ENCODE peak calls at places on chromosomes 1 and 21, in nine cellular contexts. Q, P, U, Y, S, I, V, H and K are unnamed samples. For H3K36me3, the result is how much of the 10 kb centered on the place peaks cover.

GRCh38 chr1:46493316-46494032 is 3.8 kb downstream of the DMBX1 start:
- DNase-seq in Q (no peak), P (no peak), U (no peak), Y (no peak), S (no peak), I (no peak), V (no peak), H (no peak), K (no peak)

GRCh38 chr21:43639470-43640178 is 19.7 kb downstream of the HSF2BP start:
- DNase-seq in Q (no peak), P (no peak), U (peak), Y (peak), S (no peak), I (no peak), V (no peak), H (no peak), K (peak)

GRCh38 chr21:42151148-42152074 is 67.5 kb upstream of the ABCG1 start:
- DNase-seq in Q (no peak), P (no peak), U (no peak), Y (no peak), S (peak), I (no peak), V (no peak), H (no peak), K (no peak)

GRCh38 chr1:51422367-51423097 is 92.2 kb upstream of the TTC39A start:
- DNase-seq in Q (peak), P (no peak), U (no peak), Y (no peak), S (no peak), I (no peak), V (no peak), H (no peak), K (no peak)

GRCh38 chr1:28313710-28314510 is 14.9 kb upstream of the MED18 start:
- DNase-seq in Q (no peak), P (peak), U (peak), Y (peak), S (peak), I (no peak), V (no peak), H (no peak), K (peak)

GRCh38 chr1:180494370-180494769 is 8.0 kb downstream of the ACBD6 start:
- DNase-seq in Q (no peak), P (no peak), U (no peak), Y (no peak), S (no peak), I (no peak), V (no peak), H (no peak), K (no peak)

GRCh38 chr1:202968895-202969295 is 1.8 kb upstream of the CYB5R1 start:
- DNase-seq in Q (peak), P (peak), U (peak), Y (peak), S (no peak), I (peak), V (no peak), H (no peak), K (peak)

GRCh38 chr1:243968413-243968812 is 82.7 kb upstream of the ZBTB18 start:
- DNase-seq in Q (peak), P (no peak), U (peak), Y (no peak), S (no peak), I (no peak), V (no peak), H (no peak), K (no peak)

GRCh38 chr1:5430911-5431310 is 561.3 kb downstream of the NPHP4 start:
- DNase-seq in Q (no peak), P (no peak), U (no peak), Y (no peak), S (no peak), I (no peak), V (no peak), H (no peak), K (no peak)

GRCh38 chr21:37047079-37047478 is 25.8 kb downstream of the PIGP start:
- DNase-seq in Q (no peak), P (peak), U (no peak), Y (peak), S (no peak), I (no peak), V (no peak), H (no peak), K (peak)

GRCh38 chr1:99456536-99456935 is 189.4 kb upstream of the PALMD start:
- DNase-seq in Q (no peak), P (no peak), U (peak), Y (peak), S (no peak), I (no peak), V (no peak), H (no peak), K (no peak)

GRCh38 chr1:94926365-94926914 is 470 bp downstream of the CNN3 start:
- DNase-seq in Q (peak), P (peak), U (peak), Y (peak), S (peak), I (no peak), V (no peak), H (no peak), K (no peak)

GRCh38 chr1:154459044-154459443 is 43.0 kb upstream of the TDRD10 start:
- DNase-seq in Q (no peak), P (no peak), U (no peak), Y (no peak), S (no peak), I (no peak), V (no peak), H (no peak), K (no peak)

GRCh38 chr1:161117681-161118581 is at the start of the genes NIT1 and PFDN2:
- DNase-seq in Q (peak), P (peak), U (peak), Y (peak), S (peak), I (peak), V (peak), H (peak), K (peak)

GRCh38 chr21:26756491-26757159 is 88.6 kb downstream of the ADAMTS1 start:
- DNase-seq in Q (no peak), P (no peak), U (peak), Y (peak), S (no peak), I (no peak), V (no peak), H (no peak), K (no peak)

GRCh38 chr21:44064852-44065403 is 42.3 kb upstream of the PWP2 start:
- DNase-seq in Q (no peak), P (no peak), U (no peak), Y (no peak), S (no peak), I (no peak), V (no peak), H (no peak), K (no peak)

GRCh38 chr1:218345673-218346390 is 696 bp downstream of the TGFB2 start:
- DNase-seq in Q (peak), P (peak), U (peak), Y (peak), S (peak), I (peak), V (no peak), H (no peak), K (peak)

GRCh38 chr1:209202826-209203439 is 380.6 kb upstream of the CAMK1G start:
- DNase-seq in Q (peak), P (no peak), U (peak), Y (peak), S (no peak), I (peak), V (no peak), H (no peak), K (peak)

GRCh38 chr1:2316451-2316940 is 74.9 kb downstream of the MORN1 start:
- DNase-seq in Q (no peak), P (no peak), U (peak), Y (peak), S (no peak), I (no peak), V (no peak), H (no peak), K (no peak)

GRCh38 chr1:14987829-14988603 is 165.5 kb upstream of the TMEM51 start:
- DNase-seq in Q (no peak), P (no peak), U (no peak), Y (no peak), S (no peak), I (no peak), V (no peak), H (no peak), K (no peak)

GRCh38 chr1:91872560-91873081 is 13.3 kb downstream of the TGFBR3 start:
- DNase-seq in Q (no peak), P (no peak), U (peak), Y (peak), S (no peak), I (no peak), V (no peak), H (no peak), K (peak)

GRCh38 chr1:36239941-36240637 is 15.8 kb downstream of the THRAP3 start:
- DNase-seq in Q (no peak), P (no peak), U (no peak), Y (no peak), S (no peak), I (no peak), V (no peak), H (no peak), K (no peak)

DNA sequence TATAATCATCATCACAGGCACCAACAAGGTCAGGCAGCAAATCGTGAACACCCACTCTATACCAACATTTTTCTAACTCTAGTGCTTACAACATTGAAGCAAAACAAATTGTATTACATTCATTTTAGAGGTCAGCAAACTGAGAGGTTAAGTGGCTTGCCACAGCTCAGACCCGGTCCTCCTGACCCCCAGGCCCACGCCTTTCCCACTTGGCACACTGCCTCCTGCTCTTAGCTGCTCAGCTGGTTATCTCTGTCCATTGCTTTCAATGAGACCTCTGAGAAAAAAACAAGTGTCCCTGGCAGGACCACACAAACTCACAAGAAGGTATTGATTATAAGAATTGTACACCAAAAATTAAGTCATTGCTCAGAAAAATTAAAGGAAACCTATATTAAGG is 31.9 kb downstream of the LRRC52 start:
- DNase-seq in Q (no peak), P (no peak), U (no peak), Y (no peak), S (no peak), I (no peak), V (no peak), H (no peak), K (no peak)
- TF ChIP-seq CTCF in Q (no peak), P (no peak), U (no peak), Y (no peak), S (no peak), I (no peak), V (no peak), H (no peak), K (no peak)

DNA sequence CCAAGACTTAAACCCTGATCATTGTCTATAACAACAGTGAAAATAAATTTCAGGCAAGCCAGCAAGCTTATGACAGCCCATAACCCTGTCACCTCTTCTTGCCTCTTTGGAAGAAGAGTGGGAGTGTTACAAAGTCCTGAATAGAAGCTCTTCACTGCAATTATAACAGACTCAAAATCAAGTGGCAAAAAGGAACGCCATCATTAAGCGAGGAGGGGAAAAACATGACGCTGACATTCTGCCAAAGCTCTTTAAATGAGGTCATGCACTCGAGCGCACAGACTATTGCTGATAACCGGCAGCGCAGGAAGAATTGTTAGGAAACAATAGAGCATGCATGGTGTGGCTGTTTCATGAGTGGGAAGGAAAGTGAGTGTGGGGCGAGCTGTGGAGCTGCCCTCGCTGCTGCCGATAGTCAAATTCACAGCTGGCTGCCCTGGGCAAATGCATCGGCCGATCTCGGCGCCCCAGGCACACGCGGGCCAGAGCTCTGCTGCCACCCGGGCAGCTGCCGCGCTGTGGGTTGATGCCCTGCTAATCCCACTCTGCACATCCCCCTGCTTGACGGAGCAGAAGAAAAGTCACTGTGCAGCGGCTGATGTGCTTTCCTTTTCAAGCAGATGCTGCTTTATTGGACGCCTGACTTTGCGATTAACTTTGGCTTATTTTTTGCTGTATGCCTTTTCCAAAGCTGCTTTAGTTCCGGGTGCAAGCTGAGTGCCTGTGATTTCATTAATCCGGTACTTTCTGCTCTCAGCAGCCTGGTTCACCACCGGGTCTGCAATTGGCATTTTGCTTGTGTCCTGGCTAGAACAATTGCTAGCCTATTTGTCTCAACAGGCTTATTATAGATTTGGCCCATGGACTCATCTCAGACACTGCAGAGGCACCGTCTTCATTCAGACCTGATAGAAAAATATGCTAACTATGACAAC is 102.4 kb upstream of the ST6GALNAC5 start:
- DNase-seq in Q (no peak), P (no peak), U (peak), Y (no peak), S (peak), I (no peak), V (no peak), H (no peak), K (no peak)
- H3K4me3 ChIP-seq in Q (no peak), P (peak), U (no peak), Y (no peak), S (no peak), I (no peak), V (no peak), H (no peak), K (no peak)

GRCh38 chr1:220189750-220190347 is 82.4 kb downstream of the RAB3GAP2 start:
- DNase-seq in Q (no peak), P (no peak), U (peak), Y (peak), S (no peak), I (peak), V (no peak), H (no peak), K (peak)
- H3K36me3 ChIP-seq in Q (under half), P (half or more), U (under half), Y (under half), S (under half), I (half or more), V (under half), H (half or more), K (under half)

DNA sequence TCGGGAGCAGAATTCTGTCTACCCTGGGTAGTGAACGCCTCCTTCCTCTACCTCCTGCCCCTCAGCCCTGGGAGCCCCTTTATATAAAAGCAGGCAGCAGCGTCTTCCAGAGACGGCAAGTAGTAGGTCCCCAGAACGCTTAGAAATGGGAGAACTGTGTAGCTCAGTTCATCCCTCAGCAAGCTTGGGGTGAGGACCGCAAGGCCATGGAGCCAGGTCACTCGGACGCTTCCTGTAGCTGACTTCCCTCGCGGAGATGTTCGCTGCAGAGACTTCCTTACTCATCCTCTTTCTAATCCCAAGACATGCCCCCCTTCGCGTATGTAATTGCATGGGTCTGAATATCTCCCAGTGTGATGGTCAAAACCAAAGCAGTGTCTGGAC is 141.4 kb upstream of the COA6 start:
- DNase-seq in Q (no peak), P (no peak), U (no peak), Y (no peak), S (no peak), I (no peak), V (no peak), H (no peak), K (no peak)
- TF ChIP-seq CTCF in Q (no peak), P (no peak), U (no peak), Y (no peak), S (no peak), I (no peak), V (no peak), H (no peak), K (no peak)